ENCODE peak calls at places on chromosomes 3 and 15, in six cellular contexts. One of them, this sample, is unnamed.

GRCh38 chr15:85329561-85330421 is 50.6 kb upstream of the AKAP13 start:
- DNase-seq in fibroblast of mammary gland: peak; percentile 93
- DNase-seq in nephron progenitor cell: no peak
- DNase-seq in stimulated activated naive B cell treated with anti-CD40 and anti-IgM and Interleukin-4, amounts not matched to agents 10 μg/mL and 1 μg/mL and 100 μg/mL, for 72 hours: peak; percentile 76
- DNase-seq in CD4-positive, alpha-beta memory T cell: peak; percentile 47
- DNase-seq in activated gamma-delta T cell: no peak
- DNase-seq in this sample: no peak

GRCh38 chr3:31804251-31805051 is 176.6 kb downstream of the OSBPL10 start:
- DNase-seq in fibroblast of mammary gland: no peak
- DNase-seq in nephron progenitor cell: no peak
- DNase-seq in stimulated activated naive B cell treated with anti-CD40 and anti-IgM and Interleukin-4, amounts not matched to agents 10 μg/mL and 1 μg/mL and 100 μg/mL, for 72 hours: no peak
- DNase-seq in activated gamma-delta T cell: no peak
- DNase-seq in CD4-positive, alpha-beta memory T cell: no peak
- DNase-seq in this sample: no peak

GRCh38 chr3:148175215-148175614 is 522.5 kb upstream of the AGTR1 start:
- DNase-seq in nephron progenitor cell: no peak
- DNase-seq in activated gamma-delta T cell: no peak
- DNase-seq in fibroblast of mammary gland: peak; percentile 74
- DNase-seq in CD4-positive, alpha-beta memory T cell: no peak
- DNase-seq in stimulated activated naive B cell treated with anti-CD40 and anti-IgM and Interleukin-4, amounts not matched to agents 10 μg/mL and 1 μg/mL and 100 μg/mL, for 72 hours: no peak
- DNase-seq in this sample: no peak

GRCh38 chr3:78906245-78906644 is 861.6 kb downstream of the ROBO1 start:
- DNase-seq in activated gamma-delta T cell: no peak
- DNase-seq in nephron progenitor cell: no peak
- DNase-seq in fibroblast of mammary gland: no peak
- DNase-seq in CD4-positive, alpha-beta memory T cell: no peak
- DNase-seq in stimulated activated naive B cell treated with anti-CD40 and anti-IgM and Interleukin-4, amounts not matched to agents 10 μg/mL and 1 μg/mL and 100 μg/mL, for 72 hours: no peak
- DNase-seq in this sample: no peak

GRCh38 chr3:129812589-129812988 is 80.9 kb downstream of the TMCC1 start:
- DNase-seq in nephron progenitor cell: no peak
- DNase-seq in fibroblast of mammary gland: no peak
- DNase-seq in CD4-positive, alpha-beta memory T cell: no peak
- DNase-seq in stimulated activated naive B cell treated with anti-CD40 and anti-IgM and Interleukin-4, amounts not matched to agents 10 μg/mL and 1 μg/mL and 100 μg/mL, for 72 hours: no peak
- DNase-seq in activated gamma-delta T cell: no peak
- DNase-seq in this sample: no peak

GRCh38 chr15:90579213-90579612 is 49.5 kb downstream of the CRTC3 start:
- DNase-seq in fibroblast of mammary gland: no peak
- DNase-seq in nephron progenitor cell: no peak
- DNase-seq in stimulated activated naive B cell treated with anti-CD40 and anti-IgM and Interleukin-4, amounts not matched to agents 10 μg/mL and 1 μg/mL and 100 μg/mL, for 72 hours: no peak
- DNase-seq in CD4-positive, alpha-beta memory T cell: no peak
- DNase-seq in activated gamma-delta T cell: no peak
- DNase-seq in this sample: no peak

GRCh38 chr15:68812596-68813548 is 7.8 kb downstream of the ANP32A start:
- DNase-seq in nephron progenitor cell: no peak
- DNase-seq in stimulated activated naive B cell treated with anti-CD40 and anti-IgM and Interleukin-4, amounts not matched to agents 10 μg/mL and 1 μg/mL and 100 μg/mL, for 72 hours: no peak
- DNase-seq in CD4-positive, alpha-beta memory T cell: no peak
- DNase-seq in fibroblast of mammary gland: no peak
- DNase-seq in activated gamma-delta T cell: no peak
- DNase-seq in this sample: no peak

GRCh38 chr3:171548918-171549317 is 88.7 kb upstream of the TNIK start:
- DNase-seq in stimulated activated naive B cell treated with anti-CD40 and anti-IgM and Interleukin-4, amounts not matched to agents 10 μg/mL and 1 μg/mL and 100 μg/mL, for 72 hours: no peak
- DNase-seq in nephron progenitor cell: no peak
- DNase-seq in CD4-positive, alpha-beta memory T cell: no peak
- DNase-seq in fibroblast of mammary gland: no peak
- DNase-seq in activated gamma-delta T cell: no peak
- DNase-seq in this sample: no peak

GRCh38 chr15:75431250-75431649 is 20.2 kb downstream of the SIN3A start:
- DNase-seq in fibroblast of mammary gland: peak; percentile 5
- DNase-seq in CD4-positive, alpha-beta memory T cell: no peak
- DNase-seq in activated gamma-delta T cell: no peak
- DNase-seq in stimulated activated naive B cell treated with anti-CD40 and anti-IgM and Interleukin-4, amounts not matched to agents 10 μg/mL and 1 μg/mL and 100 μg/mL, for 72 hours: no peak
- DNase-seq in nephron progenitor cell: no peak
- DNase-seq in this sample: no peak

GRCh38 chr15:95826831-95827230 is 503.7 kb upstream of the NR2F2 start:
- DNase-seq in CD4-positive, alpha-beta memory T cell: no peak
- DNase-seq in nephron progenitor cell: no peak
- DNase-seq in stimulated activated naive B cell treated with anti-CD40 and anti-IgM and Interleukin-4, amounts not matched to agents 10 μg/mL and 1 μg/mL and 100 μg/mL, for 72 hours: no peak
- DNase-seq in fibroblast of mammary gland: no peak
- DNase-seq in activated gamma-delta T cell: no peak
- DNase-seq in this sample: no peak

GRCh38 chr3:14925729-14926591 is 21.4 kb upstream of the NR2C2 start:
- DNase-seq in CD4-positive, alpha-beta memory T cell: peak; percentile 35
- DNase-seq in nephron progenitor cell: peak; percentile 37
- DNase-seq in activated gamma-delta T cell: no peak
- DNase-seq in fibroblast of mammary gland: peak; percentile 73
- DNase-seq in stimulated activated naive B cell treated with anti-CD40 and anti-IgM and Interleukin-4, amounts not matched to agents 10 μg/mL and 1 μg/mL and 100 μg/mL, for 72 hours: no peak
- DNase-seq in this sample: no peak

GRCh38 chr15:47991376-47991775 is 129.4 kb upstream of the SLC24A5 start:
- DNase-seq in fibroblast of mammary gland: peak; percentile 48
- DNase-seq in nephron progenitor cell: no peak
- DNase-seq in stimulated activated naive B cell treated with anti-CD40 and anti-IgM and Interleukin-4, amounts not matched to agents 10 μg/mL and 1 μg/mL and 100 μg/mL, for 72 hours: no peak
- DNase-seq in CD4-positive, alpha-beta memory T cell: no peak
- DNase-seq in activated gamma-delta T cell: no peak
- DNase-seq in this sample: no peak

GRCh38 chr3:72590732-72591192 is 257.5 kb downstream of the SHQ1 start:
- DNase-seq in fibroblast of mammary gland: no peak
- DNase-seq in stimulated activated naive B cell treated with anti-CD40 and anti-IgM and Interleukin-4, amounts not matched to agents 10 μg/mL and 1 μg/mL and 100 μg/mL, for 72 hours: no peak
- DNase-seq in nephron progenitor cell: peak; percentile 67
- DNase-seq in CD4-positive, alpha-beta memory T cell: no peak
- DNase-seq in activated gamma-delta T cell: no peak
- DNase-seq in this sample: no peak

GRCh38 chr3:140250010-140250825 is 315.2 kb downstream of the CLSTN2 start:
- DNase-seq in CD4-positive, alpha-beta memory T cell: no peak
- DNase-seq in nephron progenitor cell: no peak
- DNase-seq in stimulated activated naive B cell treated with anti-CD40 and anti-IgM and Interleukin-4, amounts not matched to agents 10 μg/mL and 1 μg/mL and 100 μg/mL, for 72 hours: no peak
- DNase-seq in fibroblast of mammary gland: no peak
- DNase-seq in activated gamma-delta T cell: no peak
- DNase-seq in this sample: no peak

GRCh38 chr3:23283625-23284024 is 80.5 kb downstream of the UBE2E2 start:
- DNase-seq in activated gamma-delta T cell: no peak
- DNase-seq in fibroblast of mammary gland: no peak
- DNase-seq in stimulated activated naive B cell treated with anti-CD40 and anti-IgM and Interleukin-4, amounts not matched to agents 10 μg/mL and 1 μg/mL and 100 μg/mL, for 72 hours: no peak
- DNase-seq in CD4-positive, alpha-beta memory T cell: no peak
- DNase-seq in nephron progenitor cell: no peak
- DNase-seq in this sample: no peak

GRCh38 chr15:75191235-75191634 is 10.4 kb upstream of the C15orf39 start:
- DNase-seq in fibroblast of mammary gland: no peak
- DNase-seq in stimulated activated naive B cell treated with anti-CD40 and anti-IgM and Interleukin-4, amounts not matched to agents 10 μg/mL and 1 μg/mL and 100 μg/mL, for 72 hours: no peak
- DNase-seq in activated gamma-delta T cell: no peak
- DNase-seq in CD4-positive, alpha-beta memory T cell: no peak
- DNase-seq in nephron progenitor cell: no peak
- DNase-seq in this sample: no peak

GRCh38 chr3:152330565-152330964 is 61.8 kb downstream of the MBNL1 start:
- DNase-seq in activated gamma-delta T cell: no peak
- DNase-seq in stimulated activated naive B cell treated with anti-CD40 and anti-IgM and Interleukin-4, amounts not matched to agents 10 μg/mL and 1 μg/mL and 100 μg/mL, for 72 hours: no peak
- DNase-seq in CD4-positive, alpha-beta memory T cell: no peak
- DNase-seq in fibroblast of mammary gland: no peak
- DNase-seq in nephron progenitor cell: no peak
- DNase-seq in this sample: no peak

GRCh38 chr3:132343018-132343612 is 25.9 kb downstream of the ACP3 start:
- DNase-seq in activated gamma-delta T cell: no peak
- DNase-seq in CD4-positive, alpha-beta memory T cell: peak; percentile 13
- DNase-seq in fibroblast of mammary gland: peak; percentile 75
- DNase-seq in nephron progenitor cell: peak; percentile 42
- DNase-seq in stimulated activated naive B cell treated with anti-CD40 and anti-IgM and Interleukin-4, amounts not matched to agents 10 μg/mL and 1 μg/mL and 100 μg/mL, for 72 hours: peak; percentile 1
- DNase-seq in this sample: peak; percentile 15

GRCh38 chr15:27694506-27695077 is 404.5 kb downstream of the OCA2 start:
- DNase-seq in activated gamma-delta T cell: no peak
- DNase-seq in stimulated activated naive B cell treated with anti-CD40 and anti-IgM and Interleukin-4, amounts not matched to agents 10 μg/mL and 1 μg/mL and 100 μg/mL, for 72 hours: no peak
- DNase-seq in nephron progenitor cell: no peak
- DNase-seq in fibroblast of mammary gland: no peak
- DNase-seq in CD4-positive, alpha-beta memory T cell: no peak
- DNase-seq in this sample: no peak

GRCh38 chr3:158447408-158447807 is 123.6 kb upstream of the MLF1 start:
- DNase-seq in stimulated activated naive B cell treated with anti-CD40 and anti-IgM and Interleukin-4, amounts not matched to agents 10 μg/mL and 1 μg/mL and 100 μg/mL, for 72 hours: no peak
- DNase-seq in fibroblast of mammary gland: no peak
- DNase-seq in activated gamma-delta T cell: no peak
- DNase-seq in nephron progenitor cell: no peak
- DNase-seq in CD4-positive, alpha-beta memory T cell: no peak
- DNase-seq in this sample: no peak

GRCh38 chr3:134462236-134463059 is 23.3 kb downstream of the ANAPC13 start:
- DNase-seq in CD4-positive, alpha-beta memory T cell: no peak
- DNase-seq in stimulated activated naive B cell treated with anti-CD40 and anti-IgM and Interleukin-4, amounts not matched to agents 10 μg/mL and 1 μg/mL and 100 μg/mL, for 72 hours: no peak
- DNase-seq in nephron progenitor cell: no peak
- DNase-seq in activated gamma-delta T cell: no peak
- DNase-seq in fibroblast of mammary gland: peak; percentile 78
- DNase-seq in this sample: no peak

GRCh38 chr3:25428003-25428861 is at the start of gene RARB:
- DNase-seq in activated gamma-delta T cell: no peak
- DNase-seq in stimulated activated naive B cell treated with anti-CD40 and anti-IgM and Interleukin-4, amounts not matched to agents 10 μg/mL and 1 μg/mL and 100 μg/mL, for 72 hours: no peak
- DNase-seq in fibroblast of mammary gland: peak; percentile 92
- DNase-seq in CD4-positive, alpha-beta memory T cell: no peak
- DNase-seq in nephron progenitor cell: peak; percentile 68
- DNase-seq in this sample: no peak

GRCh38 chr3:128844502-128844901 is 34.9 kb upstream of the ACAD9 start:
- DNase-seq in fibroblast of mammary gland: no peak
- DNase-seq in CD4-positive, alpha-beta memory T cell: no peak
- DNase-seq in nephron progenitor cell: no peak
- DNase-seq in stimulated activated naive B cell treated with anti-CD40 and anti-IgM and Interleukin-4, amounts not matched to agents 10 μg/mL and 1 μg/mL and 100 μg/mL, for 72 hours: no peak
- DNase-seq in activated gamma-delta T cell: no peak
- DNase-seq in this sample: no peak

GRCh38 chr3:17639765-17640164 is 102.7 kb downstream of the TBC1D5 start:
- DNase-seq in fibroblast of mammary gland: peak; percentile 87
- DNase-seq in nephron progenitor cell: no peak
- DNase-seq in stimulated activated naive B cell treated with anti-CD40 and anti-IgM and Interleukin-4, amounts not matched to agents 10 μg/mL and 1 μg/mL and 100 μg/mL, for 72 hours: no peak
- DNase-seq in CD4-positive, alpha-beta memory T cell: no peak
- DNase-seq in activated gamma-delta T cell: no peak
- DNase-seq in this sample: no peak

GRCh38 chr3:39138804-39139415 is 14.5 kb downstream of the CSRNP1 start:
- DNase-seq in stimulated activated naive B cell treated with anti-CD40 and anti-IgM and Interleukin-4, amounts not matched to agents 10 μg/mL and 1 μg/mL and 100 μg/mL, for 72 hours: no peak
- DNase-seq in fibroblast of mammary gland: no peak
- DNase-seq in CD4-positive, alpha-beta memory T cell: no peak
- DNase-seq in nephron progenitor cell: no peak
- DNase-seq in activated gamma-delta T cell: no peak
- DNase-seq in this sample: no peak

GRCh38 chr3:129829640-129830039 is 63.9 kb downstream of the TMCC1 start:
- DNase-seq in stimulated activated naive B cell treated with anti-CD40 and anti-IgM and Interleukin-4, amounts not matched to agents 10 μg/mL and 1 μg/mL and 100 μg/mL, for 72 hours: no peak
- DNase-seq in activated gamma-delta T cell: no peak
- DNase-seq in CD4-positive, alpha-beta memory T cell: peak; percentile 19
- DNase-seq in fibroblast of mammary gland: peak; percentile 90
- DNase-seq in nephron progenitor cell: peak; percentile 8
- DNase-seq in this sample: peak; percentile 4

GRCh38 chr3:11350374-11350773 is 78.2 kb downstream of the ATG7 start:
- DNase-seq in CD4-positive, alpha-beta memory T cell: no peak
- DNase-seq in stimulated activated naive B cell treated with anti-CD40 and anti-IgM and Interleukin-4, amounts not matched to agents 10 μg/mL and 1 μg/mL and 100 μg/mL, for 72 hours: no peak
- DNase-seq in activated gamma-delta T cell: no peak
- DNase-seq in fibroblast of mammary gland: peak; percentile 44
- DNase-seq in nephron progenitor cell: no peak
- DNase-seq in this sample: no peak

GRCh38 chr3:74561881-74562280 is 52.6 kb downstream of the CNTN3 start:
- DNase-seq in activated gamma-delta T cell: no peak
- DNase-seq in nephron progenitor cell: no peak
- DNase-seq in CD4-positive, alpha-beta memory T cell: no peak
- DNase-seq in fibroblast of mammary gland: peak; percentile 91
- DNase-seq in stimulated activated naive B cell treated with anti-CD40 and anti-IgM and Interleukin-4, amounts not matched to agents 10 μg/mL and 1 μg/mL and 100 μg/mL, for 72 hours: no peak
- DNase-seq in this sample: no peak

GRCh38 chr3:129070086-129070875 is 9.7 kb downstream of the GP9 start:
- DNase-seq in CD4-positive, alpha-beta memory T cell: no peak
- DNase-seq in stimulated activated naive B cell treated with anti-CD40 and anti-IgM and Interleukin-4, amounts not matched to agents 10 μg/mL and 1 μg/mL and 100 μg/mL, for 72 hours: no peak
- DNase-seq in activated gamma-delta T cell: no peak
- DNase-seq in nephron progenitor cell: no peak
- DNase-seq in fibroblast of mammary gland: no peak
- DNase-seq in this sample: no peak

GRCh38 chr3:179882322-179882721 is 154.4 kb downstream of the PEX5L start:
- DNase-seq in activated gamma-delta T cell: no peak
- DNase-seq in stimulated activated naive B cell treated with anti-CD40 and anti-IgM and Interleukin-4, amounts not matched to agents 10 μg/mL and 1 μg/mL and 100 μg/mL, for 72 hours: no peak
- DNase-seq in CD4-positive, alpha-beta memory T cell: no peak
- DNase-seq in fibroblast of mammary gland: no peak
- DNase-seq in nephron progenitor cell: no peak
- DNase-seq in this sample: no peak

GRCh38 chr15:25783607-25784131 is 79.5 kb downstream of the ATP10A start:
- DNase-seq in CD4-positive, alpha-beta memory T cell: peak; percentile 17
- DNase-seq in stimulated activated naive B cell treated with anti-CD40 and anti-IgM and Interleukin-4, amounts not matched to agents 10 μg/mL and 1 μg/mL and 100 μg/mL, for 72 hours: no peak
- DNase-seq in activated gamma-delta T cell: no peak
- DNase-seq in fibroblast of mammary gland: peak; percentile 62
- DNase-seq in nephron progenitor cell: peak; percentile 54
- DNase-seq in this sample: no peak

GRCh38 chr3:193530231-193531165 is 24.2 kb downstream of the ATP13A4 start:
- DNase-seq in fibroblast of mammary gland: no peak
- DNase-seq in activated gamma-delta T cell: no peak
- DNase-seq in stimulated activated naive B cell treated with anti-CD40 and anti-IgM and Interleukin-4, amounts not matched to agents 10 μg/mL and 1 μg/mL and 100 μg/mL, for 72 hours: no peak
- DNase-seq in CD4-positive, alpha-beta memory T cell: no peak
- DNase-seq in nephron progenitor cell: no peak
- DNase-seq in this sample: no peak

GRCh38 chr3:185764168-185764988 is 60.5 kb downstream of the IGF2BP2 start:
- DNase-seq in nephron progenitor cell: no peak
- DNase-seq in CD4-positive, alpha-beta memory T cell: no peak
- DNase-seq in fibroblast of mammary gland: peak; percentile 84
- DNase-seq in activated gamma-delta T cell: no peak
- DNase-seq in stimulated activated naive B cell treated with anti-CD40 and anti-IgM and Interleukin-4, amounts not matched to agents 10 μg/mL and 1 μg/mL and 100 μg/mL, for 72 hours: no peak
- DNase-seq in this sample: no peak

GRCh38 chr3:69119681-69120080 is 2.7 kb downstream of the LMOD3 start:
- DNase-seq in fibroblast of mammary gland: no peak
- DNase-seq in activated gamma-delta T cell: no peak
- DNase-seq in nephron progenitor cell: no peak
- DNase-seq in CD4-positive, alpha-beta memory T cell: no peak
- DNase-seq in stimulated activated naive B cell treated with anti-CD40 and anti-IgM and Interleukin-4, amounts not matched to agents 10 μg/mL and 1 μg/mL and 100 μg/mL, for 72 hours: no peak
- DNase-seq in this sample: no peak

GRCh38 chr3:58025824-58026579 is 17.8 kb downstream of the FLNB start:
- DNase-seq in CD4-positive, alpha-beta memory T cell: no peak
- DNase-seq in nephron progenitor cell: no peak
- DNase-seq in stimulated activated naive B cell treated with anti-CD40 and anti-IgM and Interleukin-4, amounts not matched to agents 10 μg/mL and 1 μg/mL and 100 μg/mL, for 72 hours: no peak
- DNase-seq in fibroblast of mammary gland: no peak
- DNase-seq in activated gamma-delta T cell: no peak
- DNase-seq in this sample: peak; percentile 31

GRCh38 chr3:57974796-57975388 is 33.3 kb upstream of the FLNB start:
- DNase-seq in activated gamma-delta T cell: no peak
- DNase-seq in fibroblast of mammary gland: peak; percentile 95
- DNase-seq in nephron progenitor cell: no peak
- DNase-seq in CD4-positive, alpha-beta memory T cell: no peak
- DNase-seq in stimulated activated naive B cell treated with anti-CD40 and anti-IgM and Interleukin-4, amounts not matched to agents 10 μg/mL and 1 μg/mL and 100 μg/mL, for 72 hours: no peak
- DNase-seq in this sample: no peak

GRCh38 chr3:25542571-25543039 is 114.5 kb downstream of the RARB start:
- DNase-seq in nephron progenitor cell: no peak
- DNase-seq in fibroblast of mammary gland: peak; percentile 53
- DNase-seq in activated gamma-delta T cell: no peak
- DNase-seq in stimulated activated naive B cell treated with anti-CD40 and anti-IgM and Interleukin-4, amounts not matched to agents 10 μg/mL and 1 μg/mL and 100 μg/mL, for 72 hours: no peak
- DNase-seq in CD4-positive, alpha-beta memory T cell: no peak
- DNase-seq in this sample: no peak

GRCh38 chr3:150725548-150725947 is 21.8 kb upstream of the ERICH6 start:
- DNase-seq in activated gamma-delta T cell: no peak
- DNase-seq in CD4-positive, alpha-beta memory T cell: no peak
- DNase-seq in stimulated activated naive B cell treated with anti-CD40 and anti-IgM and Interleukin-4, amounts not matched to agents 10 μg/mL and 1 μg/mL and 100 μg/mL, for 72 hours: no peak
- DNase-seq in fibroblast of mammary gland: no peak
- DNase-seq in nephron progenitor cell: no peak
- DNase-seq in this sample: no peak

GRCh38 chr15:101540480-101541239 is 51.2 kb upstream of the PCSK6 start:
- DNase-seq in stimulated activated naive B cell treated with anti-CD40 and anti-IgM and Interleukin-4, amounts not matched to agents 10 μg/mL and 1 μg/mL and 100 μg/mL, for 72 hours: no peak
- DNase-seq in nephron progenitor cell: no peak
- DNase-seq in fibroblast of mammary gland: peak; percentile 2
- DNase-seq in activated gamma-delta T cell: no peak
- DNase-seq in CD4-positive, alpha-beta memory T cell: no peak
- DNase-seq in this sample: no peak

This sample was measured in NCI-H2107.